ENCODE peak calls at places on chromosomes 1 and 21, in six cellular contexts. One of them, this sample, is unnamed.

GRCh38 chr1:53138991-53139884 is 3.2 kb downstream of the SLC1A7 start:
- DNase-seq in K562: no peak
- DNase-seq in spleen: peak; percentile 20
- DNase-seq in breast epithelium: no peak
- DNase-seq in GM23338: no peak
- DNase-seq in HCT116: no peak
- DNase-seq in this sample: no peak

GRCh38 chr1:58622571-58622970 is 45.5 kb upstream of the TACSTD2 start:
- DNase-seq in K562: no peak
- DNase-seq in spleen: no peak
- DNase-seq in breast epithelium: no peak
- DNase-seq in GM23338: no peak
- DNase-seq in HCT116: no peak
- DNase-seq in this sample: no peak

GRCh38 chr1:98490099-98490498 is 171.4 kb upstream of the SNX7 start:
- DNase-seq in K562: no peak
- DNase-seq in spleen: no peak
- DNase-seq in breast epithelium: no peak
- DNase-seq in GM23338: no peak
- DNase-seq in HCT116: no peak
- DNase-seq in this sample: no peak

GRCh38 chr1:157580179-157580827 is 17.6 kb downstream of the FCRL4 start:
- DNase-seq in K562: peak; percentile 61
- DNase-seq in spleen: no peak
- DNase-seq in breast epithelium: peak; percentile 19
- DNase-seq in GM23338: peak; percentile 90
- DNase-seq in HCT116: peak; percentile 71
- DNase-seq in this sample: peak; percentile 55

GRCh38 chr1:203036537-203036936 is 10.2 kb downstream of the PPFIA4 start:
- DNase-seq in K562: no peak
- DNase-seq in spleen: no peak
- DNase-seq in breast epithelium: no peak
- DNase-seq in GM23338: no peak
- DNase-seq in HCT116: no peak
- DNase-seq in this sample: no peak

GRCh38 chr1:199512037-199512710 is 515.3 kb upstream of the NR5A2 start:
- DNase-seq in K562: no peak
- DNase-seq in spleen: no peak
- DNase-seq in breast epithelium: no peak
- DNase-seq in GM23338: peak; percentile 29
- DNase-seq in HCT116: no peak
- DNase-seq in this sample: no peak

GRCh38 chr1:208652300-208653160 is 408.3 kb upstream of the PLXNA2 start:
- DNase-seq in K562: peak; percentile 70
- DNase-seq in spleen: no peak
- DNase-seq in breast epithelium: peak; percentile 17
- DNase-seq in GM23338: peak; percentile 82
- DNase-seq in HCT116: peak; percentile 23
- DNase-seq in this sample: peak; percentile 45

GRCh38 chr1:200903793-200904192 is 9.1 kb downstream of the INAVA start:
- DNase-seq in K562: no peak
- DNase-seq in spleen: peak; percentile 13
- DNase-seq in breast epithelium: no peak
- DNase-seq in GM23338: no peak
- DNase-seq in HCT116: no peak
- DNase-seq in this sample: no peak

GRCh38 chr1:215665212-215665611 is 98.1 kb downstream of the KCTD3 start:
- DNase-seq in K562: no peak
- DNase-seq in spleen: no peak
- DNase-seq in breast epithelium: no peak
- DNase-seq in GM23338: no peak
- DNase-seq in HCT116: no peak
- DNase-seq in this sample: no peak

GRCh38 chr1:75125161-75125681 is 9.0 kb upstream of the LHX8 start:
- DNase-seq in K562: no peak
- DNase-seq in spleen: peak; percentile 56
- DNase-seq in breast epithelium: no peak
- DNase-seq in GM23338: no peak
- DNase-seq in HCT116: no peak
- DNase-seq in this sample: no peak

GRCh38 chr21:37041706-37042271 is 31.1 kb downstream of the PIGP start:
- DNase-seq in K562: no peak
- DNase-seq in spleen: no peak
- DNase-seq in breast epithelium: no peak
- DNase-seq in GM23338: no peak
- DNase-seq in HCT116: no peak
- DNase-seq in this sample: no peak
- H3K27me3 ChIP-seq in K562: no peaks in the 10 kb centered on the region
- H3K27me3 ChIP-seq in spleen: no peaks in the 10 kb centered on the region
- H3K27me3 ChIP-seq in breast epithelium: no peaks in the 10 kb centered on the region
- H3K27me3 ChIP-seq in GM23338: peaks cover 56% of the 10 kb centered on the region
- H3K27me3 ChIP-seq in HCT116: no peaks in the 10 kb centered on the region
- H3K27me3 ChIP-seq in this sample: no peaks in the 10 kb centered on the region

DNA sequence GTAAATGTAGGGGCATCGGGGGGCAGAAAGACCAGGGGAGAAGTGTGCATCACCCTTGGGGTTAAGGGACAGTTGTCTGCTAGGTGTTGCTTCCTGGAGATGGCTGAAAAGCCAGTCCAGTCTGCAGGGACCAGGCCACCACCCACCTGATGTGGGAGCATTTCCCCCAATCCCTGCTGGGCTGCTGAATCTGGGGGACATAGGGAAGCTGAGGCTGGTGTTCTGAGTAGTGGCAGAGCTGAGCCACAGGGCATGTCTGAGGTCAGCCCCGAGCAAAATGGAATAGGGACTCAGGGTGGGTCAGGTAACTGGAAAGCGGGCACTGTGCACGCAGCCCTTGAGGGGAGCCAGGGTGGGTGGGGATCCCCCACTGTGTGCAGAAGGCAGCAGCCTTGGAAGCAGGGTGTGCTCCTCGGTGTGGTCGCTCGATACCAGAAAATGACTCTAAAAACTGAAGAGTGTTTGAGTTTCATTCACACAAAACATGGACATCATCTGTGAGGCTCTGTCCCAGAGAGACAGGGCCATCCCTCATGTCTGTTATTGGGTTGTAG is 2.4 kb upstream of the CCNL2 start:
- DNase-seq in K562: no peak
- DNase-seq in spleen: no peak
- DNase-seq in breast epithelium: no peak
- DNase-seq in GM23338: no peak
- DNase-seq in HCT116: no peak
- DNase-seq in this sample: no peak
- TF ChIP-seq POLR2AphosphoS5 in K562: no peak
- TF ChIP-seq POLR2AphosphoS5 in spleen: no peak
- TF ChIP-seq POLR2AphosphoS5 in breast epithelium: no peak
- TF ChIP-seq POLR2AphosphoS5 in GM23338: no peak
- TF ChIP-seq POLR2AphosphoS5 in HCT116: no peak
- TF ChIP-seq POLR2AphosphoS5 in this sample: peak; percentile 35

GRCh38 chr1:37175666-37176215 is 141.4 kb upstream of the GRIK3 start:
- DNase-seq in K562: peak; percentile 20
- DNase-seq in spleen: no peak
- DNase-seq in breast epithelium: no peak
- DNase-seq in GM23338: no peak
- DNase-seq in HCT116: no peak
- DNase-seq in this sample: no peak
- H3K27me3 ChIP-seq in K562: peaks cover 4% of the 10 kb centered on the region
- H3K27me3 ChIP-seq in spleen: peaks cover 6% of the 10 kb centered on the region
- H3K27me3 ChIP-seq in breast epithelium: peaks cover 15% of the 10 kb centered on the region
- H3K27me3 ChIP-seq in GM23338: no peaks in the 10 kb centered on the region
- H3K27me3 ChIP-seq in HCT116: peaks cover 59% of the 10 kb centered on the region
- H3K27me3 ChIP-seq in this sample: peaks cover 2% of the 10 kb centered on the region

GRCh38 chr21:33557447-33557846 is 14.6 kb downstream of the SON start:
- DNase-seq in K562: no peak
- DNase-seq in spleen: no peak
- DNase-seq in breast epithelium: no peak
- DNase-seq in GM23338: no peak
- DNase-seq in HCT116: no peak
- DNase-seq in this sample: no peak
- TF ChIP-seq POLR2AphosphoS5 in K562: no peak
- TF ChIP-seq POLR2AphosphoS5 in spleen: no peak
- TF ChIP-seq POLR2AphosphoS5 in breast epithelium: no peak
- TF ChIP-seq POLR2AphosphoS5 in GM23338: no peak
- TF ChIP-seq POLR2AphosphoS5 in HCT116: no peak
- TF ChIP-seq POLR2AphosphoS5 in this sample: no peak

DNA sequence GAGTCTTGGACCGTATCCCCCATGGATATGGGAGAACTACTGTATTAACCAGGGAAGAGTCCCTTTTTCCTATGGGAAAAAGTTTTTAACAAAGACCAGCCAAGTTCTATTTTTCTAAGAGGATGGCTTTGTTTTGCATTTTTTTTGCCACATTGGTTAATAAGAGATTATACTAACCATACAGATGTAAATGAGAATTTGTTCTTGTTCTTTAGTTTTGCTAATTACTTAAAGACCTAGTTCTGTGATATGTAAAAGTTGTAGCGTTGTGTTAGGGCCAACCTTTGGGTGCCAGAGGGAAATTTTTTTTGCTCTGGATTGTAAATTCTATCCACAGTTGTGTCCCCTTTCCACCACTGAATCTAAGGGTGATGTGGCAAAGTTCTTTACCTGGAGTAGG is 2.8 kb downstream of the SOAT1 start:
- DNase-seq in K562: no peak
- DNase-seq in spleen: no peak
- DNase-seq in breast epithelium: no peak
- DNase-seq in GM23338: peak; percentile 54
- DNase-seq in HCT116: no peak
- DNase-seq in this sample: no peak
- H3K27me3 ChIP-seq in K562: no peaks in the 10 kb centered on the region
- H3K27me3 ChIP-seq in spleen: no peaks in the 10 kb centered on the region
- H3K27me3 ChIP-seq in breast epithelium: no peaks in the 10 kb centered on the region
- H3K27me3 ChIP-seq in GM23338: peaks cover 97% of the 10 kb centered on the region
- H3K27me3 ChIP-seq in HCT116: no peaks in the 10 kb centered on the region
- H3K27me3 ChIP-seq in this sample: no peaks in the 10 kb centered on the region

DNA sequence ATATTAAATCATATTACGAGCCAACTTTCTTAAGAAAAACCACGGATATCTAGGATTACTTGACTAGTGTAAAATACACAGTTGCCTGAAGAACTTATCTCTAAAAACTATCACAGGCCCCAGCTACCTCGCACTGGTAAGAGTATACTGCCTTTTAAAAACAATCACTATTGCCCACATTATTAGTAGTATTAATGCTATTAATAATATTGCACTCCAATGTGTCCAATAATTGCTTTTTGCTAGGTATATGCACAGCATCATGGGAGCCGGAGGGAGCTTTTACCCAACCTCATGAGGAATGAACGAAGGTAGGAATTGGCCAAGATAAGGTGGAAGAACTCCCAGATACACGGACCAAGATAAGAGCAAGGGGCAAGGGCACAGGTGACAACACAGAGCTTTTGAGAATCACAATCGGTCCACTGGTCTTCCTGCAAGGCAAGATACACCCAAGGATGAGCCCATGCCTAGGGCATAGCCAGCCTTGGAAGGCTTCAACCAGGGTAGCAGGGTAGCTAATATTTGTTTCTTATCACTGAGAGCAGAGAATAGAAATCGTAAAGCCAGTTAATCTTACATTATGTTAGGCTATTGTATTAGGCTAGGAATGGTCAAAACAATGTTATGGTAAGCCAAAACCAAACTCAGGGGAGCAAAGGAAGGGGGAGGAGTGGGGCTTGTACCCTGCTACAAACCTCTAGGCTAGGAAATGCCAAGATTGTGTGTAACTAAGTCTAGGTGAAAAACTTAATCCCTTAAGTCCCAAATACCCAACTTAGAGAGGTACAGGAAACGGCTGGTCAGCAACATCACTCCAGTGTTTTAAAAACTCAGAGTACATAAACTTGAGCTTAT is 9.4 kb downstream of the GLUL start:
- DNase-seq in K562: no peak
- DNase-seq in spleen: no peak
- DNase-seq in breast epithelium: no peak
- DNase-seq in GM23338: no peak
- DNase-seq in HCT116: no peak
- DNase-seq in this sample: no peak
- TF ChIP-seq POLR2AphosphoS5 in K562: peak; percentile 34
- TF ChIP-seq POLR2AphosphoS5 in spleen: no peak
- TF ChIP-seq POLR2AphosphoS5 in breast epithelium: no peak
- TF ChIP-seq POLR2AphosphoS5 in GM23338: peak; percentile 47
- TF ChIP-seq POLR2AphosphoS5 in HCT116: no peak
- TF ChIP-seq POLR2AphosphoS5 in this sample: no peak

DNA sequence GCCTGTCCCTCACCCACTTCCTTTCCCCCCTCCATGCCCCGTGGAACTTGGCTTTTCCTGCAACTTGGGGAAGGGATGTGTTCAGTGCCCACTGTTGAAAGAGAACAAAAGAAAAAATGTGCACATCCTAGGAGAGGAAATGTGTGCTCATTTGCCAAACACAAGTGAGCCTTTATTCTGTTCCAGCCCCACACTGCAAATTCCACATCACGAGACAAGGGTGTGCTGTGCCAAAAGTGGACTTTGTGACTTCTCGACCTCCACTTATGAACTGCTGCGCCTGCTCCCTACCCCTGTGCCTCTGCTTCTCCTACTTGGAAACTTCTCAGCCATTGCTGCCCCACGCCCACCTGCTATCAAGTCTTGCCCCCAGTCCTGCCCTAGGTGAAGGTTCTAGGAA is 97.0 kb upstream of the GRIK3 start:
- DNase-seq in K562: no peak
- DNase-seq in spleen: no peak
- DNase-seq in breast epithelium: no peak
- DNase-seq in GM23338: no peak
- DNase-seq in HCT116: no peak
- DNase-seq in this sample: no peak
- H3K27me3 ChIP-seq in K562: peaks cover 41% of the 10 kb centered on the region
- H3K27me3 ChIP-seq in spleen: peaks cover 8% of the 10 kb centered on the region
- H3K27me3 ChIP-seq in breast epithelium: peaks cover 21% of the 10 kb centered on the region
- H3K27me3 ChIP-seq in GM23338: no peaks in the 10 kb centered on the region
- H3K27me3 ChIP-seq in HCT116: peaks cover 53% of the 10 kb centered on the region
- H3K27me3 ChIP-seq in this sample: no peaks in the 10 kb centered on the region

GRCh38 chr1:231235526-231235925 is 5.5 kb upstream of the GNPAT start:
- DNase-seq in K562: no peak
- DNase-seq in spleen: no peak
- DNase-seq in breast epithelium: no peak
- DNase-seq in GM23338: no peak
- DNase-seq in HCT116: no peak
- DNase-seq in this sample: no peak

GRCh38 chr1:231234506-231234905 is 6.5 kb upstream of the GNPAT start:
- DNase-seq in K562: no peak
- DNase-seq in spleen: no peak
- DNase-seq in breast epithelium: no peak
- DNase-seq in GM23338: no peak
- DNase-seq in HCT116: no peak
- DNase-seq in this sample: no peak

GRCh38 chr1:231236938-231237337 is 4.1 kb upstream of the GNPAT start:
- DNase-seq in K562: no peak
- DNase-seq in spleen: no peak
- DNase-seq in breast epithelium: no peak
- DNase-seq in GM23338: no peak
- DNase-seq in HCT116: no peak
- DNase-seq in this sample: no peak

GRCh38 chr1:231238298-231238697 is 2.7 kb upstream of the GNPAT start:
- DNase-seq in K562: no peak
- DNase-seq in spleen: no peak
- DNase-seq in breast epithelium: no peak
- DNase-seq in GM23338: no peak
- DNase-seq in HCT116: no peak
- DNase-seq in this sample: no peak

GRCh38 chr1:231236131-231236571 is 4.9 kb upstream of the GNPAT start:
- DNase-seq in K562: no peak
- DNase-seq in spleen: no peak
- DNase-seq in breast epithelium: no peak
- DNase-seq in GM23338: no peak
- DNase-seq in HCT116: no peak
- DNase-seq in this sample: no peak
- TF ChIP-seq POLR2AphosphoS5 in K562: no peak
- TF ChIP-seq POLR2AphosphoS5 in spleen: no peak
- TF ChIP-seq POLR2AphosphoS5 in breast epithelium: no peak
- TF ChIP-seq POLR2AphosphoS5 in GM23338: no peak
- TF ChIP-seq POLR2AphosphoS5 in HCT116: no peak
- TF ChIP-seq POLR2AphosphoS5 in this sample: no peak

This sample was measured in Panc1.